ENCODE peak calls at places on chromosomes 5 and 9, in four cellular contexts. I is activated CD4-positive, alpha-beta T cell treated with anti-CD3 and anti-CD28 coated beads for 24 hours; K is midbrain; B is lower leg skin. D is an unnamed sample.

GRCh38 chr9:27110181-27110580 is 1.2 kb downstream of the TEK start:
- DNase-seq in K (no peak), I (no peak), B (no peak), D (no peak)

GRCh38 chr9:134698587-134699342 is 57.2 kb downstream of the COL5A1 start:
- DNase-seq in I (peak; percentile 48), K (peak; percentile 52), B (no peak), D (no peak)

GRCh38 chr9:115691097-115691496 is 462.5 kb upstream of the PAPPA start:
- DNase-seq in K (no peak), I (no peak), B (no peak), D (peak; percentile 86)

GRCh38 chr5:113447651-113448050 is 12.9 kb upstream of the TSSK1B start:
- DNase-seq in K (no peak), B (no peak), I (no peak), D (no peak)

GRCh38 chr9:137462396-137463193 is 3.5 kb upstream of the NSMF start:
- DNase-seq in K (no peak), B (no peak), I (no peak), D (no peak)

GRCh38 chr5:82812575-82812974 is 264.6 kb downstream of the TMEM167A start:
- DNase-seq in B (no peak), K (no peak), I (no peak), D (no peak)

GRCh38 chr9:131839281-131840084 is 99.6 kb upstream of the RAPGEF1 start:
- DNase-seq in I (peak; percentile 26), B (no peak), K (no peak), D (no peak)

GRCh38 chr9:132129535-132129934 is 32.3 kb upstream of the NTNG2 start:
- DNase-seq in K (no peak), B (no peak), I (no peak), D (no peak)

GRCh38 chr5:95739857-95740256 is 8.7 kb downstream of the RHOBTB3 start:
- DNase-seq in B (no peak), K (no peak), I (no peak), D (no peak)

GRCh38 chr9:127976943-127977871 is 3.6 kb downstream of the EEIG1 start:
- DNase-seq in K (no peak), B (no peak), I (no peak), D (no peak)

GRCh38 chr9:92405770-92406169 is 1.4 kb upstream of the OGN start:
- DNase-seq in I (no peak), K (no peak), B (no peak), D (no peak)

GRCh38 chr5:147616401-147616800 is 106.5 kb upstream of the DPYSL3 start:
- DNase-seq in K (no peak), B (no peak), I (no peak), D (no peak)

GRCh38 chr5:132013006-132013689 is 1.7 kb upstream of the ACSL6 start:
- DNase-seq in B (no peak), I (no peak), K (no peak), D (no peak)

GRCh38 chr9:37923121-37923795 is 19.3 kb upstream of the SLC25A51 start:
- DNase-seq in B (no peak), I (no peak), K (no peak), D (no peak)

GRCh38 chr5:179866241-179867078 is 7.8 kb upstream of the MRNIP start:
- DNase-seq in K (no peak), I (no peak), B (no peak), D (no peak)

GRCh38 chr5:6377121-6377520 is 1.2 kb downstream of the MED10 start:
- DNase-seq in B (no peak), K (no peak), I (no peak), D (no peak)

GRCh38 chr5:6768590-6769230 is 55.5 kb downstream of the TENT4A start:
- DNase-seq in B (no peak), I (no peak), K (no peak), D (no peak)

GRCh38 chr9:130073373-130073772 is 19.7 kb downstream of the GPR107 start:
- DNase-seq in K (no peak), I (no peak), B (no peak), D (no peak)

GRCh38 chr5:21834863-21835262 is 1018.3 kb downstream of the CDH12 start:
- DNase-seq in B (no peak), I (no peak), K (no peak), D (no peak)

GRCh38 chr9:137116728-137117127 is 2.2 kb upstream of the DPP7 start:
- DNase-seq in I (no peak), B (no peak), K (no peak), D (no peak)

GRCh38 chr5:56278267-56278826 is 45.2 kb upstream of the ANKRD55 start:
- DNase-seq in B (no peak), K (no peak), I (no peak), D (peak; percentile 81)

GRCh38 chr5:84255318-84255717 is 129.4 kb downstream of the EDIL3 start:
- DNase-seq in I (no peak), K (no peak), B (no peak), D (no peak)

GRCh38 chr9:89185980-89186379 is 7.4 kb upstream of the SHC3 start:
- DNase-seq in K (no peak), B (no peak), I (no peak), D (no peak)

GRCh38 chr5:36305571-36306326 is 4.0 kb upstream of the RANBP3L start:
- DNase-seq in K (peak; percentile 71), I (no peak), B (no peak), D (no peak)

GRCh38 chr5:92401492-92401891 is 1018.4 kb upstream of the ARRDC3 start:
- DNase-seq in K (peak; percentile 15), B (no peak), I (no peak), D (peak; percentile 81)

GRCh38 chr9:1083325-1083913 is 33.3 kb downstream of the DMRT2 start:
- DNase-seq in K (peak; percentile 80), B (no peak), I (no peak), D (no peak)

GRCh38 chr5:54302267-54302687 is 8.1 kb downstream of the ARL15 start:
- DNase-seq in K (no peak), I (no peak), B (no peak), D (no peak)

GRCh38 chr5:88660326-88660946 is 222.5 kb downstream of the MEF2C start:
- DNase-seq in B (no peak), K (no peak), I (no peak), D (peak; percentile 15)

GRCh38 chr9:132538071-132538470 is 44.3 kb upstream of the BARHL1 start:
- DNase-seq in K (no peak), I (no peak), B (no peak), D (no peak)

GRCh38 chr5:2430606-2431005 is 320.9 kb downstream of the IRX2 start:
- DNase-seq in B (no peak), K (no peak), I (no peak), D (no peak)

GRCh38 chr9:136536051-136536720 is 9.7 kb downstream of the NOTCH1 start:
- DNase-seq in B (no peak), K (no peak), I (no peak), D (no peak)

GRCh38 chr5:118553662-118554061 is 434.7 kb downstream of the DTWD2 start:
- DNase-seq in K (no peak), I (no peak), B (peak; percentile 86), D (no peak)

GRCh38 chr5:113900831-113901230 is 387.3 kb downstream of the YTHDC2 start:
- DNase-seq in B (no peak), I (no peak), K (no peak), D (no peak)

GRCh38 chr5:142316681-142317080 is 8.1 kb downstream of the SPRY4 start:
- DNase-seq in K (no peak), I (no peak), B (no peak), D (no peak)

GRCh38 chr9:113901196-113901818 is 25.2 kb downstream of the ZNF618 start:
- DNase-seq in I (no peak), B (no peak), K (no peak), D (no peak)